ENCODE peak calls at places on chromosome 15, in four cellular contexts. One of them, this sample, is unnamed.

GRCh38 chr15:89665449-89666146 is 10.3 kb upstream of the KIF7 start:
- DNase-seq in mesendoderm: peak; percentile 64
- DNase-seq in H9: peak; percentile 64
- DNase-seq in IMR-90: peak; percentile 59
- DNase-seq in this sample: no peak

GRCh38 chr15:98683821-98684220 is 35.5 kb downstream of the IGF1R start:
- DNase-seq in mesendoderm: no peak
- DNase-seq in H9: no peak
- DNase-seq in IMR-90: no peak
- DNase-seq in this sample: no peak

GRCh38 chr15:98914626-98915025 is 93.0 kb downstream of the PGPEP1L start:
- DNase-seq in mesendoderm: no peak
- DNase-seq in H9: no peak
- DNase-seq in IMR-90: peak; percentile 99
- DNase-seq in this sample: no peak

GRCh38 chr15:53472883-53473282 is 286.6 kb downstream of the WDR72 start:
- DNase-seq in IMR-90: no peak
- DNase-seq in H9: no peak
- DNase-seq in mesendoderm: peak; percentile 17
- DNase-seq in this sample: no peak

GRCh38 chr15:90489944-90490343 is 39.8 kb upstream of the CRTC3 start:
- DNase-seq in H9: no peak
- DNase-seq in IMR-90: peak; percentile 24
- DNase-seq in mesendoderm: no peak
- DNase-seq in this sample: no peak

GRCh38 chr15:76903251-76903681 is 1.9 kb downstream of the SCAPER start:
- DNase-seq in H9: no peak
- DNase-seq in IMR-90: peak; percentile 78
- DNase-seq in mesendoderm: peak; percentile 40
- DNase-seq in this sample: no peak

GRCh38 chr15:57706405-57707209 is at the start of gene POLR2M:
- DNase-seq in IMR-90: peak; percentile 100
- DNase-seq in H9: peak; percentile 90
- DNase-seq in mesendoderm: peak; percentile 97
- DNase-seq in this sample: peak; percentile 82

GRCh38 chr15:58562135-58562534 is 130.3 kb downstream of the LIPC start:
- DNase-seq in H9: no peak
- DNase-seq in IMR-90: no peak
- DNase-seq in mesendoderm: no peak
- DNase-seq in this sample: no peak

GRCh38 chr15:81113204-81113657 is 20.8 kb upstream of the CFAP161 start:
- DNase-seq in IMR-90: no peak
- DNase-seq in mesendoderm: no peak
- DNase-seq in H9: no peak
- DNase-seq in this sample: no peak

GRCh38 chr15:100234158-100235029 is 107.4 kb downstream of the ADAMTS17 start:
- DNase-seq in mesendoderm: no peak
- DNase-seq in IMR-90: no peak
- DNase-seq in H9: no peak
- DNase-seq in this sample: no peak

GRCh38 chr15:51765751-51766150 is 14.4 kb downstream of the TMOD2 start:
- DNase-seq in IMR-90: no peak
- DNase-seq in mesendoderm: no peak
- DNase-seq in H9: no peak
- DNase-seq in this sample: no peak

GRCh38 chr15:25797511-25798206 is 65.5 kb downstream of the ATP10A start:
- DNase-seq in mesendoderm: no peak
- DNase-seq in IMR-90: peak; percentile 10
- DNase-seq in H9: no peak
- DNase-seq in this sample: no peak

GRCh38 chr15:48493084-48493762 is 152.3 kb downstream of the FBN1 start:
- DNase-seq in IMR-90: peak; percentile 95
- DNase-seq in H9: no peak
- DNase-seq in mesendoderm: no peak
- DNase-seq in this sample: no peak

GRCh38 chr15:101049856-101050646 is 130.9 kb downstream of the LRRK1 start:
- DNase-seq in IMR-90: no peak
- DNase-seq in mesendoderm: no peak
- DNase-seq in H9: no peak
- DNase-seq in this sample: peak; percentile 38

GRCh38 chr15:94323076-94323475 is 91.7 kb downstream of the MCTP2 start:
- DNase-seq in IMR-90: no peak
- DNase-seq in H9: no peak
- DNase-seq in mesendoderm: peak; percentile 65
- DNase-seq in this sample: no peak

GRCh38 chr15:56249080-56249479 is 5.4 kb upstream of the RFX7 start:
- DNase-seq in mesendoderm: peak; percentile 87
- DNase-seq in H9: peak; percentile 49
- DNase-seq in IMR-90: peak; percentile 58
- DNase-seq in this sample: no peak

GRCh38 chr15:66411190-66411589 is 24.5 kb downstream of the MAP2K1 start:
- DNase-seq in mesendoderm: peak; percentile 58
- DNase-seq in H9: no peak
- DNase-seq in IMR-90: no peak
- DNase-seq in this sample: no peak

GRCh38 chr15:57401546-57401945 is 25.2 kb downstream of the CGNL1 start:
- DNase-seq in H9: no peak
- DNase-seq in IMR-90: no peak
- DNase-seq in mesendoderm: no peak
- DNase-seq in this sample: no peak

GRCh38 chr15:68791431-68792283 is 29.0 kb downstream of the ANP32A start:
- DNase-seq in mesendoderm: peak; percentile 63
- DNase-seq in IMR-90: no peak
- DNase-seq in H9: peak; percentile 63
- DNase-seq in this sample: no peak

GRCh38 chr15:69704229-69704628 is 251.6 kb downstream of the RPLP1 start:
- DNase-seq in IMR-90: peak; percentile 36
- DNase-seq in mesendoderm: no peak
- DNase-seq in H9: no peak
- DNase-seq in this sample: no peak

GRCh38 chr15:46344115-46344749 is 709.4 kb downstream of the SQOR start:
- DNase-seq in mesendoderm: peak; percentile 4
- DNase-seq in IMR-90: no peak
- DNase-seq in H9: no peak
- DNase-seq in this sample: no peak

GRCh38 chr15:31930967-31931366 is 99.3 kb upstream of the CHRNA7 start:
- DNase-seq in H9: no peak
- DNase-seq in IMR-90: no peak
- DNase-seq in mesendoderm: no peak
- DNase-seq in this sample: no peak

GRCh38 chr15:36232491-36232890 is 346.9 kb upstream of the CDIN1 start:
- DNase-seq in IMR-90: no peak
- DNase-seq in H9: no peak
- DNase-seq in mesendoderm: peak; percentile 94
- DNase-seq in this sample: no peak

GRCh38 chr15:82172506-82172905 is 90.0 kb downstream of the EFL1 start:
- DNase-seq in IMR-90: no peak
- DNase-seq in mesendoderm: no peak
- DNase-seq in H9: no peak
- DNase-seq in this sample: no peak

GRCh38 chr15:74191798-74192197 is 10.8 kb downstream of the STRA6 start:
- DNase-seq in mesendoderm: no peak
- DNase-seq in H9: no peak
- DNase-seq in IMR-90: no peak
- DNase-seq in this sample: no peak

GRCh38 chr15:20357139-20358065 is 184.2 kb downstream of the GOLGA6L6 start:
- DNase-seq in IMR-90: no peak
- DNase-seq in mesendoderm: no peak
- DNase-seq in H9: peak; percentile 32
- DNase-seq in this sample: no peak

GRCh38 chr15:67678948-67679347 is 136.4 kb downstream of the MAP2K5 start:
- DNase-seq in mesendoderm: no peak
- DNase-seq in H9: no peak
- DNase-seq in IMR-90: no peak
- DNase-seq in this sample: no peak

GRCh38 chr15:100311099-100311751 is 30.6 kb downstream of the ADAMTS17 start:
- DNase-seq in H9: no peak
- DNase-seq in IMR-90: no peak
- DNase-seq in mesendoderm: no peak
- DNase-seq in this sample: no peak

GRCh38 chr15:58307313-58307961 is 124.4 kb upstream of the LIPC start:
- DNase-seq in IMR-90: peak; percentile 77
- DNase-seq in H9: no peak
- DNase-seq in mesendoderm: no peak
- DNase-seq in this sample: no peak

GRCh38 chr15:27743078-27743477 is 356.0 kb downstream of the OCA2 start:
- DNase-seq in IMR-90: no peak
- DNase-seq in mesendoderm: no peak
- DNase-seq in H9: no peak
- DNase-seq in this sample: no peak

GRCh38 chr15:56205061-56205876 is 38.4 kb downstream of the RFX7 start:
- DNase-seq in mesendoderm: no peak
- DNase-seq in H9: no peak
- DNase-seq in IMR-90: peak; percentile 31
- DNase-seq in this sample: no peak

GRCh38 chr15:84817461-84818081 is 415 bp downstream of the ALPK3 start:
- DNase-seq in mesendoderm: peak; percentile 98
- DNase-seq in IMR-90: no peak
- DNase-seq in H9: peak; percentile 65
- DNase-seq in this sample: peak; percentile 76

GRCh38 chr15:71598741-71599140 is 211.6 kb upstream of the NR2E3 start:
- DNase-seq in mesendoderm: no peak
- DNase-seq in IMR-90: no peak
- DNase-seq in H9: no peak
- DNase-seq in this sample: no peak

GRCh38 chr15:80942746-80943565 is 46.7 kb downstream of the MESD start:
- DNase-seq in H9: no peak
- DNase-seq in mesendoderm: no peak
- DNase-seq in IMR-90: peak; percentile 33
- DNase-seq in this sample: no peak

GRCh38 chr15:57537072-57537471 is 54.6 kb upstream of the MYZAP start:
- DNase-seq in IMR-90: peak; percentile 26
- DNase-seq in H9: peak; percentile 68
- DNase-seq in mesendoderm: peak; percentile 95
- DNase-seq in this sample: no peak

GRCh38 chr15:39777497-39777896 is 5.1 kb downstream of the FSIP1 start:
- DNase-seq in H9: no peak
- DNase-seq in mesendoderm: no peak
- DNase-seq in IMR-90: peak; percentile 44
- DNase-seq in this sample: no peak

GRCh38 chr15:39781147-39781966 is 1.3 kb downstream of the FSIP1 start:
- DNase-seq in mesendoderm: no peak
- DNase-seq in IMR-90: no peak
- DNase-seq in H9: no peak
- DNase-seq in this sample: no peak

GRCh38 chr15:39774688-39775267 is 7.9 kb downstream of the FSIP1 start:
- DNase-seq in H9: no peak
- DNase-seq in IMR-90: no peak
- DNase-seq in mesendoderm: no peak
- DNase-seq in this sample: no peak

GRCh38 chr15:39776068-39776467 is 6.6 kb downstream of the FSIP1 start:
- DNase-seq in H9: no peak
- DNase-seq in IMR-90: no peak
- DNase-seq in mesendoderm: no peak
- DNase-seq in this sample: no peak

DNA sequence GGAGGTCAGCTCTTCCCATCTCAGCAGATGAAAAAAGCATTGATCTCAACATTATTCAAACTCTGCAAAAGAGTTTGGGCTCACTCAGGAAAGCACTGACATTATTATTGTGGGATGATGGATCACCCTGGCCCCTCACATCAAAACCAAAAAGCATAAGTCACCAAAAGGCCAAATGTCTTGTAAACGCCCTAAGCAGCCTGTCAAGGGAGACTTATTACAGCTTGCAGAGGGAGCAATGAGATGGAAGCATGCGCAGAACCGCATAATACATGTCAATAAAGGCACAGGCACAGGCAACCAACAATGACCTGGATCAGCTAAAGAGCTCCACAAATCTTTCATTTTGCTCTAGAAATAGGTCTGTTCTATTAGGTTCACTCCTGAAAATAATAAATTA is 4.6 kb downstream of the FSIP1 start:
- DNase-seq in IMR-90: no peak
- DNase-seq in mesendoderm: no peak
- DNase-seq in H9: no peak
- DNase-seq in this sample: no peak
- H3K56ac ChIP-seq in IMR-90: no peak overlapping the region
- H3K56ac ChIP-seq in mesendoderm: no peak overlapping the region
- H3K56ac ChIP-seq in H9: no peak overlapping the region
- H3K56ac ChIP-seq in this sample: no peak overlapping the region

DNA sequence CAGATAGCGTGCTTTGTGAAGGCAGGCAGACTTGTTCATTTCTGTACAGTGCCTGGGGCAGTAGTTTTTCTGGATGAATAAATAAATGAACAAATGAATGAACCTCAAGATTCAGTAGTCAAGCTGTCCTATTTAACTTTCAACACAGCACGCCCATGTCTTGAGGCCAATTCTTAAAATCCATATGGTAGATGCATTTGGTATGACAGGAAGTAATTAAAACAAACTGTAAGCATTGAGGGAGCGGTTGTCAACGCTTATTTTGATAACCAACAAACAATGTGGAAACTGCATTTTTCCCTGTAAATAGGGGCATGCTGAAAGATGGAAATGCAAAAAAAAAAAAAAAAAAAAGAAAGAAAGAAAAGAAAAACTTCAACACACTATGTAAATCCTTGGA is 80.1 kb upstream of the BNC1 start:
- DNase-seq in H9: no peak
- DNase-seq in IMR-90: no peak
- DNase-seq in mesendoderm: no peak
- DNase-seq in this sample: no peak
- H3K56ac ChIP-seq in H9: no peak overlapping the region
- H3K56ac ChIP-seq in IMR-90: no peak overlapping the region
- H3K56ac ChIP-seq in mesendoderm: no peak overlapping the region
- H3K56ac ChIP-seq in this sample: no peak overlapping the region

DNA sequence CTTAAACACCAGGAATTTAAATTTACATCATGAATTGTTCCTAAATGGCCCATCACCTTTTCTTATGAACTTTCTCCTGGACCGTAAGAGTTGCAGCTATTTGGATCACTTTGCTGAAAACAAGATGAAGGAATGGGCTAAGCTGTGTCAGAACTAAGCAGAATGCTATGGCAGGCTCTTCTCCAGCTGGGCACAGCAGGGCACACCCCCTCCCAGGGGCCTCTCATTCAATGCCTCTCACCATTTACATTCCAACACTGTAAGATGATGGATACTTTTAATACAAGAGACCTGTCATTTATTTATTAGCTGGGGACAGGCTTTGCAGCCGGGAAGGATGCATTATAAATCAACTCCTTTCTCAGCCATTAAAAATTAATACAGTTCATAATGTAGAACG is 240.2 kb downstream of the NTRK3 start:
- DNase-seq in H9: no peak
- DNase-seq in IMR-90: no peak
- DNase-seq in mesendoderm: no peak
- DNase-seq in this sample: no peak
- H3K56ac ChIP-seq in H9: no peak overlapping the region
- H3K56ac ChIP-seq in IMR-90: no peak overlapping the region
- H3K56ac ChIP-seq in mesendoderm: no peak overlapping the region
- H3K56ac ChIP-seq in this sample: no peak overlapping the region

GRCh38 chr15:95770191-95770590 is 560.3 kb upstream of the NR2F2 start:
- DNase-seq in IMR-90: peak; percentile 32
- DNase-seq in H9: no peak
- DNase-seq in mesendoderm: peak; percentile 65
- DNase-seq in this sample: no peak
- H3K56ac ChIP-seq in IMR-90: no peak overlapping the region
- H3K56ac ChIP-seq in H9: no peak overlapping the region
- H3K56ac ChIP-seq in mesendoderm: no peak overlapping the region
- H3K56ac ChIP-seq in this sample: no peak overlapping the region

GRCh38 chr15:44573386-44573785 is 36.4 kb downstream of the EIF3J start:
- DNase-seq in IMR-90: peak; percentile 10
- DNase-seq in H9: no peak
- DNase-seq in mesendoderm: no peak
- DNase-seq in this sample: no peak
- H3K56ac ChIP-seq in IMR-90: no peak overlapping the region
- H3K56ac ChIP-seq in H9: no peak overlapping the region
- H3K56ac ChIP-seq in mesendoderm: no peak overlapping the region
- H3K56ac ChIP-seq in this sample: no peak overlapping the region

This sample was measured in H1.